ENCODE peak calls at places on chromosomes 11 and 22, in four cellular contexts. L is cardiac muscle cell; W is naive thymus-derived CD4-positive, alpha-beta T cell; D is transverse colon. I is an unnamed sample. For H3K4me1, the result is how much of the 10 kb centered on the place peaks cover.

GRCh38 chr22:46596819-46597218 is 23.4 kb upstream of the GRAMD4 start:
- DNase-seq in L (no peak), W (no peak), D (peak), I (no peak)

GRCh38 chr11:44607324-44607962 is 42.0 kb downstream of the CD82 start:
- DNase-seq in L (no peak), W (no peak), D (no peak), I (no peak)

GRCh38 chr11:7851391-7851790 is 54.6 kb upstream of the OR5P2 start:
- DNase-seq in L (no peak), W (no peak), D (no peak), I (no peak)

GRCh38 chr11:112806876-112807275 is 154.3 kb upstream of the NCAM1 start:
- DNase-seq in L (peak), W (no peak), D (no peak), I (no peak)

GRCh38 chr11:113159967-113160621 is 154.3 kb upstream of the TTC12 start:
- DNase-seq in L (peak), W (no peak), D (no peak), I (no peak)

GRCh38 chr22:41308544-41308947 is 7.2 kb downstream of the ZC3H7B start:
- DNase-seq in L (no peak), W (no peak), D (peak), I (no peak)

GRCh38 chr22:48710410-48710809 is 1117.3 kb downstream of the BRD1 start:
- DNase-seq in L (no peak), W (no peak), D (no peak), I (no peak)

GRCh38 chr11:74366576-74366975 is 31.7 kb downstream of the PGM2L1 start:
- DNase-seq in L (peak), W (no peak), D (no peak), I (no peak)

GRCh38 chr11:15176646-15177163 is 62.0 kb downstream of the INSC start:
- DNase-seq in L (no peak), W (no peak), D (no peak), I (no peak)

GRCh38 chr11:8839957-8840945 is 70.7 kb upstream of the AKIP1 start:
- DNase-seq in L (no peak), W (no peak), D (peak), I (no peak)

GRCh38 chr11:22787565-22788162 is 41.9 kb downstream of the SVIP start:
- DNase-seq in L (peak), W (peak), D (peak), I (no peak)

GRCh38 chr22:17201285-17201945 is 17.8 kb downstream of the ADA2 start:
- DNase-seq in L (peak), W (no peak), D (no peak), I (no peak)

GRCh38 chr22:17198188-17199130 is 20.8 kb downstream of the ADA2 start:
- DNase-seq in L (peak), W (no peak), D (no peak), I (no peak)

GRCh38 chr22:17194213-17194612 is 25.0 kb downstream of the ADA2 start:
- DNase-seq in L (no peak), W (no peak), D (no peak), I (no peak)

DNA sequence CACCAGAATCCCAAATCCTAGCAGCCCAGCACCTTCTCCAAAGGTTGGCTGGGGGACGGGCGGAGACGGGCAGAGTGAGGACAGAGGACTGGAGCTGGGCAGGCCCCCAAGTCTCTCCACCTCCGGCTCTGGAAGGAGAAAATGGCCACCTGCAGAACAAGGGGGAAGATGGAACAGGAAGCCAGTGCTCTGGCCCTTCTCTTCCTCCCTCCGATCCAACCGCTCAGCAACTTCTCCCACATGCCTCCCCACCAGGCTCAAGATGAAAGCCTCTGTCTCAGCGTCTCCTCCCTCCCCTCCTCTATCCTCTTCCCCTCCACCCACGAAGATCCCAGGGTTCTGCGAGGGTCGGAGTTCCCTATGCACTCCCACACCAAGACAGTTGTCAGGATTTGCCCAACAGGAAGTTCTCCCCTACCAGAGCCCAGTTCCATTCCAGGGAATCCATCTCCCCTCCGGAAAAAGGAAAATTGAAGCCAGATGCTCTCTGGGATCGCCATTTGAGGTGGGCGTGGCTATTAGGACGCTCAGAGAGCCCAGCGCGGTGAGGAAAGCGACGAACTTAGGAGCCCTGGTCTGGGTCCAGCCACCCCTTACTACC is 20.0 kb downstream of the ADA2 start:
- DNase-seq in L (no peak), W (no peak), D (no peak), I (no peak)
- H3K4me1 ChIP-seq in L (under half), W (under half), D (under half), I (under half)

GRCh38 chr22:22372063-22372462 is 127.5 kb downstream of the VPREB1 start:
- DNase-seq in L (no peak), W (no peak), D (no peak), I (no peak)
- H3K4me1 ChIP-seq in L (under half), W (under half), D (under half), I (under half)

GRCh38 chr22:43006016-43006505 is 8.9 kb downstream of the PACSIN2 start:
- DNase-seq in L (no peak), W (no peak), D (no peak), I (no peak)
- H3K4me1 ChIP-seq in L (under half), W (under half), D (half or more), I (under half)

DNA sequence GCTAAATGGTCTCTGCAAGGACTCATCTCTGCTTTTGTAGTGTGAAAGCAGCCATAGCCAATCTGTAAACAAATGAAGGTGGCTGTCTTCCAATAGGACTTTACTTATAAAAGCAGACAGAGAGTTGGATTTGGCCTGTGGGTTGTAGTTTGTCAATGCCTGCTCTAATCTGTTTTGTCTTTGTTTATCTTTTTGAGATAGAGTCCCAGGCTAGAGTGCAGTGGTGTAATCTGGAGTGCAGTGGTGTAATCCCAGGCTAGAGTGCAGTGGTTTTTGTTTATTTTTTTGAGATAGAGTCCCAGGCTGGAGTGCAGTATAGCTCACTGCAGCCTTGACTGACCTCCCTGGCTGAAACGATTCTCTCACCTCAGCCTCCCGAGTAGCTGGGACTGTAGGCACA is 8.6 kb downstream of the PPP6R3 start:
- DNase-seq in L (no peak), W (no peak), D (no peak), I (no peak)
- H3K4me1 ChIP-seq in L (under half), W (half or more), D (half or more), I (under half)

DNA sequence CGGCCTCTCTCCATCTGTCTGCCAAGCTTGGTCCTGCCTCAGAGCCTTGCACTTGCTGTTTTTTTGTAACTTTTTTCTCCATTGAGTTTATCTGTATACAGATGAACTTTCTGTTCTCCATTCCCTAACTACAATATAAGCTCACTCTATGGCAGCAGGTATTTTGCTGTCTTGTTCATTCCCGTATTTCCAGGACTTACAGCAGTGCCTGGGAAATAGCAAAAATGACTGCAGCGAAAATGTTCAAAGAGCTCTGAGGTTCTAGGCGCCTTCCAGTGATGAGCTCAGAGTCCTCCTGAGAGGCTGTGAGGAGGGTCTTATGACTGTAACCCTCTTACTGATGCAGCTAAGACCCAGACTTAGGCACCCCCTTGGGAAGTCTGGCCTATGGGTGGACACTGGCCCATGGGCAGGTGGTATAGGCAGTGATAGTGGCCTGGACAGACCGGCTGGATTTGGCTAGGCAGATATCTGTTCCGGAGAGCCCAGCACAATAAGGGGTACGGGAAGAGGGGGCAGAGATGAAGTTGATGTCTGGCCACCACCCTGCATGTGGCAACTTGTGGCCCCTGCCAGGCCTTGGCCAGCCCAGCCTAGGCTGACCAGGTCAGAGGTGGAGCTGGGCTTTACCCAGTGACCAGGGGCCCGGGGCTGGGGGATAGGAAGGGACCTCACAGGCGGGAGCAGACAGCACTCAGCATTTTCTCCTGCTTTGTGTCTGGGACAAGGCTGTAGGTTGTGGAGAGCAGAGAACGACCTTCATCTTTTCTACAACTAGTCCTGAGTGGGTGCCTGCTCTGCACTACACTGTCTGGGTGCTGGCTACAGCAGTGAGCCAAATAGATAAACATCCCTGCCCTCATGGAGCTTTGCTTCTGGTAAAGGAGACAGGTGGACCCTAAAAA is 4.6 kb downstream of the ATF4 start:
- DNase-seq in L (no peak), W (no peak), D (no peak), I (no peak)
- H3K4me1 ChIP-seq in L (under half), W (half or more), D (half or more), I (under half)

GRCh38 chr11:11976476-11977187 is 31.8 kb downstream of the DKK3 start:
- DNase-seq in L (no peak), W (no peak), D (peak), I (peak)

GRCh38 chr11:11973866-11974265 is 34.6 kb downstream of the DKK3 start:
- DNase-seq in L (peak), W (no peak), D (no peak), I (no peak)

GRCh38 chr11:11977206-11977938 is 31.1 kb downstream of the DKK3 start:
- DNase-seq in L (peak), W (no peak), D (peak), I (peak)

GRCh38 chr11:11973361-11973800 is 35.0 kb downstream of the DKK3 start:
- DNase-seq in L (peak), W (no peak), D (peak), I (peak)

DNA sequence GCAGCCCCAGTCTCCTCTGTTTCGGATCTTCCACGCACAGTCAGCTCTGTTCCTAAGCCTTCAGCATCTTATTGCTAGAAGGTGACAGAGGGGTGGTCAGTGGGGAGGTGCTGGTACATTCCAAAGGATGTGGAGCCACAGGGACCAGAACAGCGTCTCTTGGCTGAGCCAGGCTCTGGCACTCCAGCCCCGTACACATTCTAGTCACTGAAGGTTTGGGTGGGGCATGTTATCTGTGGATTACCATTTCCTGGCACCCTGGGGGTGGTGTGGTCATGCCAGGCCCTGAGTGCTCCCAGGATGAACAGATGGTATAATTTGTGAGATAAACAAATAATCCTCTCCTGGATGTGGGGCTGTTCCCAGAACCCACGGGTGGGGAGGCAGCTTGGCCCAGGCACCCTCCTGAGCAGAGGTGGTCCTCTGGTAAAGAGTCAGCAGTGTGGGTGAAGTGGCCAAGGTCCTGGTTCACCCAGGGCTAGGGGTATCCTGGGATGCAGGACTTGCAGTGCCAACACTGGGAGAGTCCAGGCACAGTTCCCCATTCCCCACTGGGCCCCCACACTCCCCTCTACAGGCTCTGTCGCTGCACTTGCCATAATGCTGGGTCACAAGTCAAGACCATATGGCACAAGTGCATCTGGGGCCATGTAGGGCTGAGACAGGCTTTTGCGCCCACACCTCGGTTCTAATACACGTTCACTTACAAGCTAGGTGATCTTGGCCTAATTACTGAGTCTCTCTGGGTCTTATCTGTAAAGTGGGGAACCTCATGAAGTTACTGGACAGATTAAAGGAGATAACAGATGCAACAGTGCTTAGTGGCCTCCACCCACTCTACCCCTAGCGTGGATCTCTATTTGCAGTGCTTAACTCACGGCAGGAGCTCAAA is 33.0 kb downstream of the DKK3 start:
- DNase-seq in L (no peak), W (no peak), D (no peak), I (peak)
- H3K4me1 ChIP-seq in L (half or more), W (under half), D (under half), I (half or more)

GRCh38 chr11:58787903-58788302 is 56.2 kb upstream of the GLYAT start:
- DNase-seq in L (no peak), W (no peak), D (no peak), I (no peak)
- H3K4me1 ChIP-seq in L (under half), W (under half), D (under half), I (under half)

GRCh38 chr11:119026970-119027369 is 3.7 kb downstream of the SLC37A4 start:
- DNase-seq in L (no peak), W (no peak), D (no peak), I (no peak)
- H3K4me1 ChIP-seq in L (under half), W (under half), D (under half), I (under half)

I was measured in ascending aorta.